ENCODE peak calls at places on chromosomes 2 and 18, in seven cellular contexts. Z, H, R, D, I, F and P are unnamed samples.

GRCh38 chr2:129008055-129008880 is 689.6 kb upstream of the HS6ST1 start:
- DNase-seq in Z (no peak), H (no peak), R (peak; percentile 35), D (no peak), I (no peak), F (no peak), P (no peak)

GRCh38 chr2:105186967-105187498 is 54.5 kb upstream of the GPR45 start:
- DNase-seq in Z (no peak), H (no peak), R (no peak), D (no peak), I (no peak), F (no peak), P (no peak)

GRCh38 chr2:148667114-148667513 is 22.6 kb downstream of the EPC2 start:
- DNase-seq in Z (no peak), H (no peak), R (no peak), D (no peak), I (no peak), F (no peak), P (no peak)

GRCh38 chr2:30148850-30149249 is 2.0 kb downstream of the YPEL5 start:
- DNase-seq in Z (no peak), H (peak; percentile 29), R (no peak), D (no peak), I (no peak), F (no peak), P (no peak)

GRCh38 chr2:168050377-168050776 is 197.0 kb downstream of the STK39 start:
- DNase-seq in Z (no peak), H (no peak), R (no peak), D (no peak), I (no peak), F (no peak), P (no peak)

GRCh38 chr18:23972416-23972815 is 42.1 kb upstream of the TTC39C start:
- DNase-seq in Z (no peak), H (no peak), R (no peak), D (no peak), I (no peak), F (no peak), P (no peak)

GRCh38 chr2:169365093-169365483 is 2.8 kb upstream of the LRP2 start:
- DNase-seq in Z (no peak), H (no peak), R (no peak), D (no peak), I (no peak), F (no peak), P (no peak)

GRCh38 chr2:1766400-1766799 is 22.1 kb upstream of the PXDN start:
- DNase-seq in Z (no peak), H (peak; percentile 17), R (no peak), D (no peak), I (no peak), F (no peak), P (no peak)

GRCh38 chr18:55420977-55421611 is 166.9 kb downstream of the TCF4 start:
- DNase-seq in Z (no peak), H (no peak), R (no peak), D (no peak), I (no peak), F (no peak), P (no peak)

GRCh38 chr2:44793322-44793870 is 148.1 kb upstream of the SIX3 start:
- DNase-seq in Z (no peak), H (no peak), R (no peak), D (no peak), I (no peak), F (no peak), P (no peak)

GRCh38 chr2:72132981-72133720 is 14.5 kb downstream of the CYP26B1 start:
- DNase-seq in Z (no peak), H (peak; percentile 16), R (peak; percentile 45), D (no peak), I (peak; percentile 24), F (no peak), P (peak; percentile 61)

GRCh38 chr18:28791101-28791500 is 614.2 kb upstream of the CDH2 start:
- DNase-seq in Z (no peak), H (no peak), R (no peak), D (no peak), I (no peak), F (no peak), P (no peak)

GRCh38 chr2:189933911-189934399 is 128.6 kb downstream of the MSTN start:
- DNase-seq in Z (no peak), H (no peak), R (no peak), D (no peak), I (no peak), F (no peak), P (no peak)

GRCh38 chr2:84029903-84030559 is 429.0 kb downstream of the SUCLG1 start:
- DNase-seq in Z (no peak), H (no peak), R (no peak), D (no peak), I (no peak), F (no peak), P (no peak)

GRCh38 chr2:190871539-190871938 is 9.1 kb upstream of the GLS start:
- DNase-seq in Z (no peak), H (no peak), R (no peak), D (no peak), I (no peak), F (no peak), P (no peak)

GRCh38 chr2:231393149-231394131 is 2.1 kb upstream of the B3GNT7 start:
- DNase-seq in Z (no peak), H (peak; percentile 56), R (no peak), D (no peak), I (no peak), F (no peak), P (no peak)

GRCh38 chr2:107687087-107687486 is 139.6 kb upstream of the RGPD4 start:
- DNase-seq in Z (no peak), H (no peak), R (no peak), D (no peak), I (no peak), F (no peak), P (no peak)

GRCh38 chr2:85753035-85753524 is 711 bp upstream of the ATOH8 start:
- DNase-seq in Z (no peak), H (no peak), R (no peak), D (no peak), I (no peak), F (no peak), P (no peak)

GRCh38 chr2:105449083-105449482 is 50.2 kb upstream of the FHL2 start:
- DNase-seq in Z (no peak), H (no peak), R (no peak), D (peak; percentile 85), I (no peak), F (no peak), P (no peak)

GRCh38 chr2:42572297-42573081 is 4.1 kb downstream of the MTA3 start:
- DNase-seq in Z (no peak), H (no peak), R (no peak), D (no peak), I (peak; percentile 66), F (no peak), P (no peak)

GRCh38 chr2:240701091-240701735 is 9.5 kb downstream of the AQP12A start:
- DNase-seq in Z (no peak), H (no peak), R (peak; percentile 68), D (no peak), I (peak; percentile 29), F (no peak), P (no peak)

GRCh38 chr2:206971805-206972204 is 32.5 kb downstream of the CPO start:
- DNase-seq in Z (peak; percentile 75), H (peak; percentile 26), R (no peak), D (peak; percentile 13), I (no peak), F (no peak), P (peak; percentile 64)

GRCh38 chr2:108583903-108584520 is 49.7 kb downstream of the LIMS1 start:
- DNase-seq in Z (peak; percentile 84), H (peak; percentile 74), R (no peak), D (peak; percentile 66), I (no peak), F (peak; percentile 62), P (peak; percentile 83)

GRCh38 chr2:44136186-44136585 is 32.5 kb upstream of the PPM1B start:
- DNase-seq in Z (no peak), H (no peak), R (no peak), D (no peak), I (no peak), F (no peak), P (no peak)

GRCh38 chr2:207408086-207408794 is 121.5 kb upstream of the CREB1 start:
- DNase-seq in Z (no peak), H (no peak), R (no peak), D (peak; percentile 9), I (no peak), F (no peak), P (no peak)

GRCh38 chr2:229783108-229783721 is 68.9 kb upstream of the DNER start:
- DNase-seq in Z (no peak), H (no peak), R (no peak), D (no peak), I (no peak), F (no peak), P (no peak)
- H3K36me3 ChIP-seq in Z (no peaks in the 10 kb centered on the region), H (peaks cover 30% of the 10 kb centered on the region), R (peaks cover 83% of the 10 kb centered on the region), D (no peaks in the 10 kb centered on the region), I (no peaks in the 10 kb centered on the region), F (peaks cover 70% of the 10 kb centered on the region), P (peaks cover 8% of the 10 kb centered on the region)

DNA sequence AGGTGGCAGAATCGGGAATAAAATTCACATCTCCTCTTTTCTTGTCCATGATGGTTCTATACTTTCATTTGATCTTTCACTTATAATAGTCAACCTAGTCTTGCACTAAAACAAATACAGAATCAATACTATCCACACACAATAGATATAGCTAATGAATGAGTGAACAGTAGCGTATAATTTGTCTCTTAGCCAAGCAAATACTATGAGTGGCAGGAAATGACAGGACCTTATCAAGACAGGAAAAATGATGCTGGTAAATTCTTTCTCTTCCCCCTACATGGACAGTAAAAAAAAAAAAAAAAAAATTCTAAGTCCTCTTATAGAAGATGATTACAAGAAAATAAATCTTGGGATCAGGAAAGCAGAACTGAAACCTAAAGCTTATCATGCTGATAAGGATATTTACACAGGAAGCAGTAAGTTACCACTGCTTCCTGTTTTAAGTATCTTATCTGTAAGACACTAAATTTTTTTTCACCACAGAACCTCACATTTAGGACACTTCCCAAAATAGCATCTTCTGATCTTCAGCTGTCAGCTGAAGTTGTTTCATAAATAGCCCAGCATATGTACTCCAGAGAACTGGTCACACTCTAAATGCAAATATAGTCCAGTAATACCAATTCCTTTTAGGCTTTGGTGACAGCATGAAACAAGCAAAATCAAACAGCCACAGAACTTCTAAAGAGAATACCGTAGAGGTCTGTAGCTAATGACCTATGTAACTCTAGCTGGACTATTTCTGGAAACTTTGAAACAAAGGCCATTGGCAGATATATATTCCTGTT is 27.0 kb downstream of the IRS1 start:
- DNase-seq in Z (no peak), H (no peak), R (no peak), D (no peak), I (no peak), F (no peak), P (no peak)
- TF ChIP-seq EP300 in Z (no peak), H (no peak), R (no peak), D (no peak), I (no peak), F (peak; percentile 91), P (no peak)

DNA sequence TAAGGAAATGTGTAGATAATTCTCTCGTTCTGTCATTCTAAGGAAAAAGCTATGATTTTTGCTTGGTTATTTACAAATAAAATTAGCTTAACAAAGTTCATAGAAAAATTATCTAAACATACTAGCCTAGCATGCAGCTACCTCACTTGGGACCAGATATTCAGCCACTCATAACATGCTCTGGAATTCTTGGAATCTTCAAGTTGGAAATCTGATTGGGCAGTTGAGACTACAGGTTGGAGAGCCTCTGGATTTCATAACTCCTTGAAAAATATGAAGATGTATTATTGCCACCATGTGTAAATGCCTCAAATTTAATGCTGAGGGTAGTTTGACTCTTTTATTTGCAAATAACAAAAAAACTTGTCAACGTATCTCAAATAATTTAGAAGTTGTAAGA is 132.2 kb upstream of the GULP1 start:
- DNase-seq in Z (no peak), H (no peak), R (no peak), D (no peak), I (no peak), F (no peak), P (no peak)
- H3K4me3 ChIP-seq in Z (no peak overlapping the region), H (no peak overlapping the region), R (no peak overlapping the region), D (no peak overlapping the region), I (no peak overlapping the region), F (no peak overlapping the region), P (no peak overlapping the region)

GRCh38 chr18:21548647-21549046 is 51.9 kb downstream of the ESCO1 start:
- DNase-seq in Z (no peak), H (no peak), R (no peak), D (no peak), I (no peak), F (no peak), P (no peak)
- H3K36me3 ChIP-seq in Z (no peaks in the 10 kb centered on the region), H (peaks cover 10% of the 10 kb centered on the region), R (peaks cover 42% of the 10 kb centered on the region), D (no peaks in the 10 kb centered on the region), I (no peaks in the 10 kb centered on the region), F (peaks cover 48% of the 10 kb centered on the region), P (no peaks in the 10 kb centered on the region)